ENCODE peak calls at places on chromosomes 7 and 10, in ten cellular contexts. One of them, this sample, is unnamed.

GRCh38 chr7:28096713-28097112 is 83.9 kb downstream of the JAZF1 start:
- DNase-seq in 8988T: no peak
- DNase-seq in SJSA1: peak; percentile 44
- DNase-seq in H7: peak; percentile 76
- DNase-seq in ureter: peak; percentile 70
- DNase-seq in stimulated activated CD8-positive, alpha-beta memory T cell treated with anti-CD3 and anti-CD28 coated beads, Interleukin-15, amount 100 ng/mL, for 1 hour: peak; percentile 10
- DNase-seq in lower leg skin: peak; percentile 50
- DNase-seq in HCEC 1CT: peak; percentile 64
- DNase-seq in pancreas: peak; percentile 38
- DNase-seq in RWPE1: peak; percentile 79
- DNase-seq in this sample: peak; percentile 53

GRCh38 chr7:31084226-31084625 is 32.1 kb downstream of the ADCYAP1R1 start:
- DNase-seq in 8988T: no peak
- DNase-seq in HCEC 1CT: no peak
- DNase-seq in SJSA1: no peak
- DNase-seq in lower leg skin: no peak
- DNase-seq in pancreas: no peak
- DNase-seq in stimulated activated CD8-positive, alpha-beta memory T cell treated with anti-CD3 and anti-CD28 coated beads, Interleukin-15, amount 100 ng/mL, for 1 hour: no peak
- DNase-seq in H7: no peak
- DNase-seq in ureter: no peak
- DNase-seq in RWPE1: no peak
- DNase-seq in this sample: no peak

GRCh38 chr10:92844746-92845145 is 3.6 kb upstream of the EXOC6 start:
- DNase-seq in SJSA1: no peak
- DNase-seq in H7: peak; percentile 28
- DNase-seq in pancreas: no peak
- DNase-seq in RWPE1: no peak
- DNase-seq in stimulated activated CD8-positive, alpha-beta memory T cell treated with anti-CD3 and anti-CD28 coated beads, Interleukin-15, amount 100 ng/mL, for 1 hour: no peak
- DNase-seq in lower leg skin: no peak
- DNase-seq in 8988T: no peak
- DNase-seq in ureter: no peak
- DNase-seq in HCEC 1CT: peak; percentile 38
- DNase-seq in this sample: no peak

GRCh38 chr7:116434820-116435341 is 64.7 kb upstream of the CAV2 start:
- DNase-seq in pancreas: no peak
- DNase-seq in ureter: no peak
- DNase-seq in H7: no peak
- DNase-seq in SJSA1: peak; percentile 85
- DNase-seq in stimulated activated CD8-positive, alpha-beta memory T cell treated with anti-CD3 and anti-CD28 coated beads, Interleukin-15, amount 100 ng/mL, for 1 hour: no peak
- DNase-seq in 8988T: no peak
- DNase-seq in HCEC 1CT: peak; percentile 97
- DNase-seq in RWPE1: peak; percentile 72
- DNase-seq in lower leg skin: no peak
- DNase-seq in this sample: no peak

GRCh38 chr7:150846291-150847115 is 5.8 kb upstream of the AOC1 start:
- DNase-seq in HCEC 1CT: no peak
- DNase-seq in pancreas: no peak
- DNase-seq in 8988T: no peak
- DNase-seq in ureter: no peak
- DNase-seq in lower leg skin: no peak
- DNase-seq in H7: no peak
- DNase-seq in stimulated activated CD8-positive, alpha-beta memory T cell treated with anti-CD3 and anti-CD28 coated beads, Interleukin-15, amount 100 ng/mL, for 1 hour: no peak
- DNase-seq in SJSA1: no peak
- DNase-seq in RWPE1: no peak
- DNase-seq in this sample: no peak

GRCh38 chr10:107022600-107023354 is 141.7 kb downstream of the SORCS1 start:
- DNase-seq in HCEC 1CT: no peak
- DNase-seq in pancreas: no peak
- DNase-seq in stimulated activated CD8-positive, alpha-beta memory T cell treated with anti-CD3 and anti-CD28 coated beads, Interleukin-15, amount 100 ng/mL, for 1 hour: no peak
- DNase-seq in lower leg skin: no peak
- DNase-seq in SJSA1: no peak
- DNase-seq in RWPE1: no peak
- DNase-seq in 8988T: no peak
- DNase-seq in ureter: no peak
- DNase-seq in H7: no peak
- DNase-seq in this sample: no peak

GRCh38 chr10:6491841-6492609 is 88.1 kb downstream of the PRKCQ start:
- DNase-seq in SJSA1: no peak
- DNase-seq in HCEC 1CT: no peak
- DNase-seq in stimulated activated CD8-positive, alpha-beta memory T cell treated with anti-CD3 and anti-CD28 coated beads, Interleukin-15, amount 100 ng/mL, for 1 hour: no peak
- DNase-seq in pancreas: no peak
- DNase-seq in 8988T: no peak
- DNase-seq in RWPE1: peak; percentile 64
- DNase-seq in lower leg skin: no peak
- DNase-seq in ureter: no peak
- DNase-seq in H7: no peak
- DNase-seq in this sample: no peak

GRCh38 chr10:79601939-79602338 is 8.8 kb upstream of the SFTPA1 start:
- DNase-seq in ureter: no peak
- DNase-seq in stimulated activated CD8-positive, alpha-beta memory T cell treated with anti-CD3 and anti-CD28 coated beads, Interleukin-15, amount 100 ng/mL, for 1 hour: no peak
- DNase-seq in pancreas: no peak
- DNase-seq in lower leg skin: no peak
- DNase-seq in RWPE1: no peak
- DNase-seq in HCEC 1CT: no peak
- DNase-seq in SJSA1: no peak
- DNase-seq in 8988T: no peak
- DNase-seq in H7: no peak
- DNase-seq in this sample: no peak

GRCh38 chr10:32207544-32207943 is 139.4 kb downstream of the EPC1 start:
- DNase-seq in stimulated activated CD8-positive, alpha-beta memory T cell treated with anti-CD3 and anti-CD28 coated beads, Interleukin-15, amount 100 ng/mL, for 1 hour: peak; percentile 32
- DNase-seq in HCEC 1CT: peak; percentile 23
- DNase-seq in 8988T: no peak
- DNase-seq in lower leg skin: no peak
- DNase-seq in SJSA1: peak; percentile 24
- DNase-seq in ureter: no peak
- DNase-seq in pancreas: peak; percentile 39
- DNase-seq in RWPE1: peak; percentile 60
- DNase-seq in H7: peak; percentile 44
- DNase-seq in this sample: no peak

GRCh38 chr7:37329940-37330339 is 118.7 kb downstream of the ELMO1 start:
- DNase-seq in H7: no peak
- DNase-seq in ureter: no peak
- DNase-seq in 8988T: no peak
- DNase-seq in pancreas: no peak
- DNase-seq in HCEC 1CT: no peak
- DNase-seq in stimulated activated CD8-positive, alpha-beta memory T cell treated with anti-CD3 and anti-CD28 coated beads, Interleukin-15, amount 100 ng/mL, for 1 hour: no peak
- DNase-seq in lower leg skin: no peak
- DNase-seq in SJSA1: no peak
- DNase-seq in RWPE1: no peak
- DNase-seq in this sample: no peak

GRCh38 chr10:88618496-88618895 is 31.9 kb downstream of the LIPJ start:
- DNase-seq in H7: no peak
- DNase-seq in ureter: no peak
- DNase-seq in RWPE1: no peak
- DNase-seq in 8988T: no peak
- DNase-seq in stimulated activated CD8-positive, alpha-beta memory T cell treated with anti-CD3 and anti-CD28 coated beads, Interleukin-15, amount 100 ng/mL, for 1 hour: no peak
- DNase-seq in pancreas: no peak
- DNase-seq in HCEC 1CT: no peak
- DNase-seq in lower leg skin: no peak
- DNase-seq in SJSA1: no peak
- DNase-seq in this sample: no peak

GRCh38 chr10:133523631-133524203 is 3.4 kb upstream of the CYP2E1 start:
- DNase-seq in RWPE1: peak; percentile 82
- DNase-seq in H7: no peak
- DNase-seq in 8988T: no peak
- DNase-seq in SJSA1: no peak
- DNase-seq in stimulated activated CD8-positive, alpha-beta memory T cell treated with anti-CD3 and anti-CD28 coated beads, Interleukin-15, amount 100 ng/mL, for 1 hour: no peak
- DNase-seq in lower leg skin: no peak
- DNase-seq in ureter: no peak
- DNase-seq in HCEC 1CT: no peak
- DNase-seq in pancreas: no peak
- DNase-seq in this sample: no peak

GRCh38 chr10:93568105-93568390 is 1.6 kb downstream of the FFAR4 start:
- DNase-seq in pancreas: no peak
- DNase-seq in ureter: no peak
- DNase-seq in lower leg skin: no peak
- DNase-seq in stimulated activated CD8-positive, alpha-beta memory T cell treated with anti-CD3 and anti-CD28 coated beads, Interleukin-15, amount 100 ng/mL, for 1 hour: no peak
- DNase-seq in SJSA1: no peak
- DNase-seq in HCEC 1CT: no peak
- DNase-seq in H7: peak; percentile 51
- DNase-seq in RWPE1: no peak
- DNase-seq in 8988T: no peak
- DNase-seq in this sample: no peak

GRCh38 chr7:48518092-48518491 is 346.8 kb downstream of the ABCA13 start:
- DNase-seq in RWPE1: no peak
- DNase-seq in ureter: no peak
- DNase-seq in pancreas: no peak
- DNase-seq in H7: no peak
- DNase-seq in HCEC 1CT: no peak
- DNase-seq in SJSA1: no peak
- DNase-seq in lower leg skin: no peak
- DNase-seq in stimulated activated CD8-positive, alpha-beta memory T cell treated with anti-CD3 and anti-CD28 coated beads, Interleukin-15, amount 100 ng/mL, for 1 hour: no peak
- DNase-seq in 8988T: no peak
- DNase-seq in this sample: no peak

GRCh38 chr10:125370578-125370977 is 210.2 kb upstream of the CTBP2 start:
- DNase-seq in H7: peak; percentile 87
- DNase-seq in pancreas: no peak
- DNase-seq in ureter: no peak
- DNase-seq in SJSA1: no peak
- DNase-seq in RWPE1: no peak
- DNase-seq in 8988T: no peak
- DNase-seq in lower leg skin: no peak
- DNase-seq in stimulated activated CD8-positive, alpha-beta memory T cell treated with anti-CD3 and anti-CD28 coated beads, Interleukin-15, amount 100 ng/mL, for 1 hour: no peak
- DNase-seq in HCEC 1CT: no peak
- DNase-seq in this sample: no peak

GRCh38 chr7:129793506-129794310 is 159.1 kb downstream of the UBE2H start:
- DNase-seq in lower leg skin: no peak
- DNase-seq in 8988T: peak; percentile 11
- DNase-seq in ureter: no peak
- DNase-seq in pancreas: no peak
- DNase-seq in SJSA1: no peak
- DNase-seq in H7: peak; percentile 54
- DNase-seq in HCEC 1CT: no peak
- DNase-seq in RWPE1: no peak
- DNase-seq in stimulated activated CD8-positive, alpha-beta memory T cell treated with anti-CD3 and anti-CD28 coated beads, Interleukin-15, amount 100 ng/mL, for 1 hour: no peak
- DNase-seq in this sample: no peak

GRCh38 chr7:99331002-99331401 is 5.3 kb downstream of the ARPC1A start:
- DNase-seq in stimulated activated CD8-positive, alpha-beta memory T cell treated with anti-CD3 and anti-CD28 coated beads, Interleukin-15, amount 100 ng/mL, for 1 hour: no peak
- DNase-seq in lower leg skin: no peak
- DNase-seq in ureter: no peak
- DNase-seq in H7: no peak
- DNase-seq in RWPE1: no peak
- DNase-seq in 8988T: no peak
- DNase-seq in pancreas: no peak
- DNase-seq in HCEC 1CT: no peak
- DNase-seq in SJSA1: no peak
- DNase-seq in this sample: no peak

GRCh38 chr10:34889004-34889869 is 74.1 kb upstream of the PARD3 start:
- DNase-seq in H7: no peak
- DNase-seq in stimulated activated CD8-positive, alpha-beta memory T cell treated with anti-CD3 and anti-CD28 coated beads, Interleukin-15, amount 100 ng/mL, for 1 hour: no peak
- DNase-seq in RWPE1: peak; percentile 19
- DNase-seq in lower leg skin: no peak
- DNase-seq in 8988T: no peak
- DNase-seq in ureter: peak; percentile 57
- DNase-seq in SJSA1: peak; percentile 43
- DNase-seq in pancreas: no peak
- DNase-seq in HCEC 1CT: no peak
- DNase-seq in this sample: no peak

GRCh38 chr10:113680172-113681111 is 730 bp downstream of the CASP7 start:
- DNase-seq in stimulated activated CD8-positive, alpha-beta memory T cell treated with anti-CD3 and anti-CD28 coated beads, Interleukin-15, amount 100 ng/mL, for 1 hour: no peak
- DNase-seq in SJSA1: peak; percentile 67
- DNase-seq in ureter: peak; percentile 52
- DNase-seq in H7: no peak
- DNase-seq in 8988T: no peak
- DNase-seq in RWPE1: peak; percentile 57
- DNase-seq in HCEC 1CT: peak; percentile 75
- DNase-seq in pancreas: peak; percentile 45
- DNase-seq in lower leg skin: peak; percentile 39
- DNase-seq in this sample: peak; percentile 45

GRCh38 chr10:126904807-126905686 is at the start of gene DOCK1:
- DNase-seq in RWPE1: peak; percentile 86
- DNase-seq in lower leg skin: peak; percentile 50
- DNase-seq in SJSA1: peak; percentile 72
- DNase-seq in ureter: peak; percentile 76
- DNase-seq in 8988T: peak; percentile 99
- DNase-seq in stimulated activated CD8-positive, alpha-beta memory T cell treated with anti-CD3 and anti-CD28 coated beads, Interleukin-15, amount 100 ng/mL, for 1 hour: no peak
- DNase-seq in H7: peak; percentile 95
- DNase-seq in HCEC 1CT: peak; percentile 81
- DNase-seq in pancreas: peak; percentile 70
- DNase-seq in this sample: peak; percentile 63

GRCh38 chr10:62021978-62022802 is 120.7 kb downstream of the ARID5B start:
- DNase-seq in HCEC 1CT: no peak
- DNase-seq in SJSA1: no peak
- DNase-seq in 8988T: no peak
- DNase-seq in RWPE1: no peak
- DNase-seq in ureter: no peak
- DNase-seq in stimulated activated CD8-positive, alpha-beta memory T cell treated with anti-CD3 and anti-CD28 coated beads, Interleukin-15, amount 100 ng/mL, for 1 hour: no peak
- DNase-seq in H7: no peak
- DNase-seq in pancreas: no peak
- DNase-seq in lower leg skin: no peak
- DNase-seq in this sample: no peak

GRCh38 chr10:30436200-30436599 is 2.2 kb downstream of the MAP3K8 start:
- DNase-seq in H7: peak; percentile 66
- DNase-seq in pancreas: no peak
- DNase-seq in HCEC 1CT: peak; percentile 76
- DNase-seq in RWPE1: no peak
- DNase-seq in ureter: no peak
- DNase-seq in lower leg skin: no peak
- DNase-seq in stimulated activated CD8-positive, alpha-beta memory T cell treated with anti-CD3 and anti-CD28 coated beads, Interleukin-15, amount 100 ng/mL, for 1 hour: no peak
- DNase-seq in SJSA1: peak; percentile 27
- DNase-seq in 8988T: no peak
- DNase-seq in this sample: peak; percentile 43

GRCh38 chr10:62594093-62594520 is 210.4 kb upstream of the ADO start:
- DNase-seq in HCEC 1CT: peak; percentile 67
- DNase-seq in lower leg skin: peak; percentile 36
- DNase-seq in H7: peak; percentile 66
- DNase-seq in stimulated activated CD8-positive, alpha-beta memory T cell treated with anti-CD3 and anti-CD28 coated beads, Interleukin-15, amount 100 ng/mL, for 1 hour: peak; percentile 30
- DNase-seq in pancreas: no peak
- DNase-seq in 8988T: peak; percentile 23
- DNase-seq in SJSA1: peak; percentile 65
- DNase-seq in RWPE1: peak; percentile 49
- DNase-seq in ureter: peak; percentile 54
- DNase-seq in this sample: no peak

GRCh38 chr7:81190997-81191747 is 272.3 kb upstream of the SEMA3C start:
- DNase-seq in lower leg skin: no peak
- DNase-seq in pancreas: no peak
- DNase-seq in H7: no peak
- DNase-seq in ureter: no peak
- DNase-seq in HCEC 1CT: peak; percentile 62
- DNase-seq in 8988T: no peak
- DNase-seq in SJSA1: peak; percentile 40
- DNase-seq in RWPE1: peak; percentile 45
- DNase-seq in stimulated activated CD8-positive, alpha-beta memory T cell treated with anti-CD3 and anti-CD28 coated beads, Interleukin-15, amount 100 ng/mL, for 1 hour: no peak
- DNase-seq in this sample: no peak

GRCh38 chr7:2255145-2256139 is 13.4 kb downstream of the NUDT1 start:
- DNase-seq in HCEC 1CT: no peak
- DNase-seq in stimulated activated CD8-positive, alpha-beta memory T cell treated with anti-CD3 and anti-CD28 coated beads, Interleukin-15, amount 100 ng/mL, for 1 hour: no peak
- DNase-seq in pancreas: no peak
- DNase-seq in ureter: no peak
- DNase-seq in 8988T: no peak
- DNase-seq in SJSA1: no peak
- DNase-seq in RWPE1: no peak
- DNase-seq in lower leg skin: no peak
- DNase-seq in H7: peak; percentile 67
- DNase-seq in this sample: no peak

GRCh38 chr7:27784399-27785053 is 44.6 kb downstream of the TAX1BP1 start:
- DNase-seq in ureter: no peak
- DNase-seq in RWPE1: peak; percentile 38
- DNase-seq in lower leg skin: no peak
- DNase-seq in H7: no peak
- DNase-seq in pancreas: no peak
- DNase-seq in stimulated activated CD8-positive, alpha-beta memory T cell treated with anti-CD3 and anti-CD28 coated beads, Interleukin-15, amount 100 ng/mL, for 1 hour: no peak
- DNase-seq in HCEC 1CT: peak; percentile 54
- DNase-seq in 8988T: no peak
- DNase-seq in SJSA1: peak; percentile 61
- DNase-seq in this sample: no peak

GRCh38 chr10:29039659-29040309 is 249.1 kb upstream of the LYZL1 start:
- DNase-seq in 8988T: no peak
- DNase-seq in pancreas: no peak
- DNase-seq in RWPE1: peak; percentile 9
- DNase-seq in H7: no peak
- DNase-seq in stimulated activated CD8-positive, alpha-beta memory T cell treated with anti-CD3 and anti-CD28 coated beads, Interleukin-15, amount 100 ng/mL, for 1 hour: no peak
- DNase-seq in HCEC 1CT: peak; percentile 52
- DNase-seq in lower leg skin: no peak
- DNase-seq in ureter: no peak
- DNase-seq in SJSA1: peak; percentile 74
- DNase-seq in this sample: no peak

GRCh38 chr7:48384180-48384752 is 213.0 kb downstream of the ABCA13 start:
- DNase-seq in HCEC 1CT: no peak
- DNase-seq in H7: no peak
- DNase-seq in SJSA1: no peak
- DNase-seq in ureter: no peak
- DNase-seq in 8988T: no peak
- DNase-seq in stimulated activated CD8-positive, alpha-beta memory T cell treated with anti-CD3 and anti-CD28 coated beads, Interleukin-15, amount 100 ng/mL, for 1 hour: no peak
- DNase-seq in RWPE1: no peak
- DNase-seq in pancreas: no peak
- DNase-seq in lower leg skin: no peak
- DNase-seq in this sample: no peak

This sample was measured in uterus.